ENCODE peak calls at places on chromosomes 5 and 9, in nine cellular contexts. G, J, M, H, A, L, K, C and P are unnamed samples.

GRCh38 chr5:126521130-126521529 is 73.9 kb downstream of the ALDH7A1 start:
- DNase-seq in G (no peak), J (no peak), M (no peak), H (no peak), A (no peak), L (no peak), K (no peak), C (no peak), P (no peak)

GRCh38 chr5:32810812-32811211 is 99.7 kb downstream of the NPR3 start:
- DNase-seq in G (peak; percentile 14), J (no peak), M (no peak), H (no peak), A (no peak), L (no peak), K (no peak), C (no peak), P (no peak)

GRCh38 chr5:5677738-5678137 is 255.3 kb downstream of the ICE1 start:
- DNase-seq in G (no peak), J (no peak), M (no peak), H (no peak), A (no peak), L (no peak), K (no peak), C (no peak), P (no peak)

GRCh38 chr5:169301386-169301930 is 519 bp upstream of the SLIT3 start:
- DNase-seq in G (no peak), J (no peak), M (no peak), H (no peak), A (no peak), L (no peak), K (no peak), C (peak; percentile 11), P (no peak)

GRCh38 chr9:108468364-108468763 is 387.4 kb downstream of the ACTL7B start:
- DNase-seq in G (no peak), J (no peak), M (peak; percentile 36), H (peak; percentile 57), A (peak; percentile 37), L (no peak), K (no peak), C (no peak), P (no peak)

GRCh38 chr5:94389515-94389899 is 228.9 kb downstream of the KIAA0825 start:
- DNase-seq in G (no peak), J (no peak), M (no peak), H (no peak), A (no peak), L (no peak), K (no peak), C (no peak), P (no peak)

GRCh38 chr9:125494555-125494920 is 212.5 kb downstream of the MAPKAP1 start:
- DNase-seq in G (no peak), J (no peak), M (no peak), H (no peak), A (no peak), L (no peak), K (no peak), C (no peak), P (no peak)

GRCh38 chr5:10199700-10200099 is 50.0 kb downstream of the ATPSCKMT start:
- DNase-seq in G (no peak), J (no peak), M (no peak), H (no peak), A (no peak), L (no peak), K (no peak), C (no peak), P (no peak)

GRCh38 chr5:155616779-155617392 is 603.3 kb downstream of the KIF4B start:
- DNase-seq in G (no peak), J (peak; percentile 62), M (no peak), H (no peak), A (peak; percentile 46), L (peak; percentile 14), K (no peak), C (peak; percentile 52), P (peak; percentile 43)

GRCh38 chr5:132260714-132261615 is 3.5 kb downstream of the PDLIM4 start:
- DNase-seq in G (peak; percentile 72), J (no peak), M (peak; percentile 91), H (no peak), A (no peak), L (no peak), K (peak; percentile 87), C (no peak), P (peak; percentile 44)

GRCh38 chr5:132258102-132259060 is 885 bp downstream of the PDLIM4 start:
- DNase-seq in G (no peak), J (no peak), M (peak; percentile 68), H (no peak), A (no peak), L (no peak), K (peak; percentile 68), C (no peak), P (peak; percentile 36)

GRCh38 chr5:132261881-132262845 is 4.7 kb downstream of the PDLIM4 start:
- DNase-seq in G (no peak), J (no peak), M (no peak), H (no peak), A (no peak), L (no peak), K (no peak), C (no peak), P (no peak)

GRCh38 chr5:132259061-132259851 is 1.8 kb downstream of the PDLIM4 start:
- DNase-seq in G (no peak), J (no peak), M (peak; percentile 72), H (no peak), A (no peak), L (no peak), K (peak; percentile 79), C (no peak), P (no peak)

GRCh38 chr5:132260051-132260450 is 2.6 kb downstream of the PDLIM4 start:
- DNase-seq in G (no peak), J (no peak), M (peak; percentile 65), H (no peak), A (no peak), L (no peak), K (peak; percentile 49), C (no peak), P (no peak)
- H3K4me1 ChIP-seq in G (peaks cover 73% of the 10 kb centered on the region), J (no peaks in the 10 kb centered on the region), M (peaks cover 68% of the 10 kb centered on the region), H (peaks cover 43% of the 10 kb centered on the region), A (no peaks in the 10 kb centered on the region), L (no peaks in the 10 kb centered on the region), K (peaks cover 29% of the 10 kb centered on the region), C (no peaks in the 10 kb centered on the region), P (peaks cover 2% of the 10 kb centered on the region)

GRCh38 chr9:19185191-19185590 is 45.3 kb upstream of the DENND4C start:
- DNase-seq in G (no peak), J (no peak), M (no peak), H (no peak), A (no peak), L (no peak), K (no peak), C (no peak), P (no peak)

GRCh38 chr9:19181002-19181401 is 49.5 kb upstream of the DENND4C start:
- DNase-seq in G (no peak), J (no peak), M (no peak), H (no peak), A (no peak), L (no peak), K (no peak), C (no peak), P (no peak)

GRCh38 chr9:19181556-19181955 is 48.9 kb upstream of the DENND4C start:
- DNase-seq in G (no peak), J (no peak), M (no peak), H (no peak), A (no peak), L (no peak), K (no peak), C (no peak), P (no peak)

GRCh38 chr9:19186240-19186639 is 44.3 kb upstream of the DENND4C start:
- DNase-seq in G (no peak), J (no peak), M (no peak), H (no peak), A (no peak), L (no peak), K (no peak), C (no peak), P (no peak)

GRCh38 chr9:19184144-19184917 is 46.2 kb upstream of the DENND4C start:
- DNase-seq in G (peak; percentile 61), J (peak; percentile 91), M (peak; percentile 92), H (peak; percentile 86), A (peak; percentile 43), L (peak; percentile 62), K (peak; percentile 89), C (peak; percentile 15), P (peak; percentile 69)
- H3K4me3 ChIP-seq in G (peak overlapping the region; percentile 45), J (no peak overlapping the region), M (no peak overlapping the region), H (no peak overlapping the region), A (no peak overlapping the region), L (no peak overlapping the region), K (no peak overlapping the region), C (no peak overlapping the region), P (no peak overlapping the region)

GRCh38 chr5:45795458-45795857 is 99.3 kb upstream of the HCN1 start:
- DNase-seq in G (no peak), J (no peak), M (no peak), H (no peak), A (no peak), L (no peak), K (no peak), C (no peak), P (no peak)

GRCh38 chr5:45793638-45794532 is 97.7 kb upstream of the HCN1 start:
- DNase-seq in G (no peak), J (no peak), M (no peak), H (no peak), A (no peak), L (no peak), K (no peak), C (no peak), P (no peak)

GRCh38 chr5:45800331-45800730 is 104.2 kb upstream of the HCN1 start:
- DNase-seq in G (no peak), J (no peak), M (no peak), H (no peak), A (no peak), L (no peak), K (no peak), C (no peak), P (no peak)

GRCh38 chr5:45796959-45797553 is 100.9 kb upstream of the HCN1 start:
- DNase-seq in G (no peak), J (no peak), M (no peak), H (no peak), A (peak; percentile 21), L (no peak), K (no peak), C (no peak), P (no peak)

GRCh38 chr5:45799388-45799787 is 103.2 kb upstream of the HCN1 start:
- DNase-seq in G (no peak), J (no peak), M (no peak), H (no peak), A (no peak), L (no peak), K (no peak), C (no peak), P (no peak)
- H3K9me3 ChIP-seq in G (peaks cover 2% of the 10 kb centered on the region), J (no peaks in the 10 kb centered on the region), M (peaks cover 3% of the 10 kb centered on the region), H (peaks cover 20% of the 10 kb centered on the region), A (peaks cover 7% of the 10 kb centered on the region), L (no peaks in the 10 kb centered on the region), K (no peaks in the 10 kb centered on the region), C (peaks cover 4% of the 10 kb centered on the region), P (no peaks in the 10 kb centered on the region)

DNA sequence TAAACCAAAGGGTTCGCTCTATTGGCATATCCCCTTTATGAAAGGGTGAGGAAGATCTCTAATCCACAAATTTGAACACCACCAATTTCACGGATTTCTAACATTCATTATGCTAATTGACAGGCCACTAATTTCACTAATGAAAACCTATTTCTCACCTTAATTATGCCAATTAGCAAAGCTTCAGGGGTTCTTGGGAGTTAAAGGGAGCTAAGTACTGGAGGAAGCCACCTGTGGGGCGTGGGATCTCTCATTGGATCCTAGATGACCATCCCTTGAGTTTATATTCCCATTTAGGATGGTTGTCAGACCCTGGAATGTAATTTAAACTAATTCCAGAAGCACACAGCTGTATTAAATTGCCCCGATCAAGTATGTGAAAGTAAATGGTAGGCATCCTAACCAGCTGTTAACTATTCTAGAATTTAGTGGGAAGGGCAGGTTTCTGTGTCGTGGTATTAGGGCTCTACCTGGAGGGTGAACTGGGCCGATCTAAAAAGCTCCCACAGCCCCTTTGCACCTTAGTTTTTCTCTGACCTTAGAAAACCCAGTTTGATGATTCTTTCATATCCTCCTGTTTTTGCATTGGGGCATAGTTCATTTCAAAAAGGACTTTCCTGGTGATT is 77.1 kb downstream of the C9orf152 start:
- DNase-seq in G (no peak), J (no peak), M (no peak), H (no peak), A (no peak), L (no peak), K (no peak), C (no peak), P (no peak)
- H3K4me1 ChIP-seq in G (peaks cover 87% of the 10 kb centered on the region), J (peaks cover 4% of the 10 kb centered on the region), M (peaks cover 77% of the 10 kb centered on the region), H (peaks cover 56% of the 10 kb centered on the region), A (peaks cover 88% of the 10 kb centered on the region), L (peaks cover 9% of the 10 kb centered on the region), K (peaks cover 5% of the 10 kb centered on the region), C (peaks cover 14% of the 10 kb centered on the region), P (peaks cover 2% of the 10 kb centered on the region)